ENCODE peak calls at places on chromosomes 1 and 21, in five cellular contexts. T is CD4-positive, alpha-beta T cell; G is smooth muscle cell of the brain vasculature; Z is transverse colon; X is ELR. H is an unnamed sample.

GRCh38 chr1:61058477-61059245 is 23.7 kb upstream of the NFIA start:
- DNase-seq in G (no peak), T (no peak), Z (no peak), X (peak; percentile 26), H (no peak)

GRCh38 chr1:147225193-147225730 is at the start of gene FMO5:
- DNase-seq in Z (peak; percentile 77), G (peak; percentile 26), T (peak; percentile 51), X (peak; percentile 54), H (no peak)

GRCh38 chr1:40708750-40709099 is 17.2 kb downstream of the NFYC start:
- DNase-seq in Z (no peak), T (no peak), X (peak; percentile 92), G (peak; percentile 78), H (no peak)

GRCh38 chr1:241375906-241376305 is 18.9 kb upstream of the RGS7 start:
- DNase-seq in X (no peak), G (no peak), Z (no peak), T (no peak), H (no peak)

GRCh38 chr1:64092851-64093371 is 110.5 kb upstream of the UBE2U start:
- DNase-seq in X (no peak), G (no peak), Z (no peak), T (no peak), H (no peak)

GRCh38 chr1:116986531-116987255 is 14.9 kb upstream of the CD101 start:
- DNase-seq in G (no peak), X (no peak), Z (no peak), T (peak; percentile 56), H (no peak)

GRCh38 chr1:245378352-245379144 is 223.8 kb downstream of the KIF26B start:
- DNase-seq in T (no peak), X (no peak), G (no peak), Z (no peak), H (no peak)

GRCh38 chr21:42262826-42263225 is 43.9 kb downstream of the ABCG1 start:
- DNase-seq in G (no peak), T (no peak), X (no peak), Z (peak; percentile 36), H (no peak)

GRCh38 chr1:161139765-161140164 is 7.3 kb upstream of the DEDD start:
- DNase-seq in G (no peak), X (peak; percentile 72), Z (no peak), T (no peak), H (no peak)

GRCh38 chr1:54227836-54228435 is 28.0 kb downstream of the MRPL37 start:
- DNase-seq in T (no peak), X (no peak), Z (no peak), G (no peak), H (no peak)

GRCh38 chr1:218878369-218878768 is 295.3 kb upstream of the LYPLAL1 start:
- DNase-seq in T (no peak), Z (no peak), X (peak; percentile 45), G (no peak), H (no peak)

GRCh38 chr1:17232759-17233661 is 15.9 kb upstream of the PADI3 start:
- DNase-seq in G (no peak), T (no peak), X (peak; percentile 93), Z (peak; percentile 31), H (peak; percentile 91)

H was measured in Panc1.